ENCODE peak calls at places on chromosome 10, in ten cellular contexts. B is PC-3, K is IMR-90, L is Caco-2, A is upper lobe of right lung, D is right lobe of liver, I is esophagus squamous epithelium, Z is SK-N-SH, H is pancreas, F is heart left ventricle. R is an unnamed sample.

GRCh38 chr10:9102026-9102425 is 1047.5 kb downstream of the GATA3 start:
- DNase-seq in B (no peak), K (no peak), L (no peak), A (no peak), D (no peak), I (no peak), Z (no peak), H (no peak), F (no peak), R (no peak)

GRCh38 chr10:78212786-78213175 is 179.1 kb downstream of the RPS24 start:
- DNase-seq in B (no peak), K (no peak), L (no peak), A (no peak), D (no peak), I (no peak), Z (no peak), H (no peak), F (no peak), R (no peak)

GRCh38 chr10:44439436-44439835 is 54.5 kb upstream of the CXCL12 start:
- DNase-seq in B (no peak), K (no peak), L (no peak), A (no peak), D (no peak), I (no peak), Z (no peak), H (no peak), F (no peak), R (no peak)

GRCh38 chr10:69093933-69094332 is 6.0 kb downstream of the SRGN start:
- DNase-seq in B (peak; percentile 30), K (peak; percentile 33), L (peak; percentile 53), A (no peak), D (no peak), I (no peak), Z (no peak), H (no peak), F (no peak), R (no peak)

GRCh38 chr10:127986543-127987466 is 79.9 kb downstream of the PTPRE start:
- DNase-seq in B (no peak), K (no peak), L (no peak), A (no peak), D (no peak), I (no peak), Z (no peak), H (no peak), F (no peak), R (no peak)

GRCh38 chr10:28171468-28172235 is 131.2 kb downstream of the MPP7 start:
- DNase-seq in B (no peak), K (peak; percentile 30), L (no peak), A (no peak), D (peak; percentile 64), I (no peak), Z (no peak), H (no peak), F (no peak), R (no peak)

GRCh38 chr10:43867113-43867512 is 218.4 kb upstream of the ZNF32 start:
- DNase-seq in B (no peak), K (no peak), L (no peak), A (no peak), D (no peak), I (no peak), Z (no peak), H (no peak), F (no peak), R (no peak)

GRCh38 chr10:26367771-26368170 is 70.4 kb upstream of the APBB1IP start:
- DNase-seq in B (peak; percentile 40), K (no peak), L (peak; percentile 89), A (peak; percentile 73), D (no peak), I (no peak), Z (no peak), H (no peak), F (no peak), R (no peak)

GRCh38 chr10:77415311-77415960 is 222.2 kb downstream of the KCNMA1 start:
- DNase-seq in B (no peak), K (no peak), L (no peak), A (no peak), D (no peak), I (no peak), Z (no peak), H (peak; percentile 75), F (no peak), R (no peak)

GRCh38 chr10:49015700-49016099 is 76.1 kb upstream of the LRRC18 start:
- DNase-seq in B (no peak), K (no peak), L (no peak), A (peak; percentile 34), D (no peak), I (no peak), Z (no peak), H (no peak), F (no peak), R (peak; percentile 37)

GRCh38 chr10:95656291-95657164 is at the start of gene ALDH18A1:
- DNase-seq in B (peak; percentile 83), K (peak; percentile 89), L (peak; percentile 96), A (peak; percentile 96), D (peak; percentile 94), I (peak; percentile 57), Z (peak; percentile 95), H (peak; percentile 93), F (peak; percentile 92), R (peak; percentile 91)

GRCh38 chr10:22010973-22011408 is 7.5 kb upstream of the DNAJC1 start:
- DNase-seq in B (peak; percentile 61), K (peak; percentile 4), L (no peak), A (no peak), D (no peak), I (no peak), Z (no peak), H (no peak), F (no peak), R (no peak)

GRCh38 chr10:48389272-48389671 is 82.8 kb downstream of the MAPK8 start:
- DNase-seq in B (no peak), K (no peak), L (no peak), A (no peak), D (no peak), I (no peak), Z (no peak), H (no peak), F (no peak), R (no peak)

GRCh38 chr10:91022924-91023707 is 102.2 kb upstream of the ANKRD1 start:
- DNase-seq in B (no peak), K (no peak), L (no peak), A (no peak), D (no peak), I (no peak), Z (no peak), H (no peak), F (peak; percentile 25), R (no peak)

GRCh38 chr10:8043569-8044306 is 10.8 kb upstream of the GATA3 start:
- DNase-seq in B (no peak), K (no peak), L (no peak), A (no peak), D (no peak), I (no peak), Z (peak; percentile 25), H (no peak), F (no peak), R (peak; percentile 61)
- TF ChIP-seq CTCF in B (no peak), K (no peak), L (no peak), A (no peak), D (no peak), I (no peak), Z (no peak), H (no peak), F (no peak), R (no peak)

GRCh38 chr10:14873090-14873760 is 5.4 kb upstream of the SUV39H2 start:
- DNase-seq in B (peak; percentile 47), K (peak; percentile 73), L (no peak), A (no peak), D (no peak), I (no peak), Z (no peak), H (no peak), F (no peak), R (no peak)
- H3K36me3 ChIP-seq in B (peaks cover 3% of the 10 kb centered on the region), K (peaks cover 5% of the 10 kb centered on the region), L (no peaks in the 10 kb centered on the region), A (peaks cover 22% of the 10 kb centered on the region), D (peaks cover 16% of the 10 kb centered on the region), I (peaks cover 9% of the 10 kb centered on the region), Z (peaks cover 27% of the 10 kb centered on the region), H (no peaks in the 10 kb centered on the region), F (peaks cover 31% of the 10 kb centered on the region), R (peaks cover 6% of the 10 kb centered on the region)

GRCh38 chr10:56605043-56605442 is 244.0 kb upstream of the ZWINT start:
- DNase-seq in B (no peak), K (no peak), L (no peak), A (no peak), D (no peak), I (no peak), Z (no peak), H (no peak), F (no peak), R (no peak)

GRCh38 chr10:56606202-56606601 is 245.1 kb upstream of the ZWINT start:
- DNase-seq in B (peak; percentile 56), K (no peak), L (no peak), A (no peak), D (no peak), I (no peak), Z (no peak), H (no peak), F (no peak), R (no peak)

DNA sequence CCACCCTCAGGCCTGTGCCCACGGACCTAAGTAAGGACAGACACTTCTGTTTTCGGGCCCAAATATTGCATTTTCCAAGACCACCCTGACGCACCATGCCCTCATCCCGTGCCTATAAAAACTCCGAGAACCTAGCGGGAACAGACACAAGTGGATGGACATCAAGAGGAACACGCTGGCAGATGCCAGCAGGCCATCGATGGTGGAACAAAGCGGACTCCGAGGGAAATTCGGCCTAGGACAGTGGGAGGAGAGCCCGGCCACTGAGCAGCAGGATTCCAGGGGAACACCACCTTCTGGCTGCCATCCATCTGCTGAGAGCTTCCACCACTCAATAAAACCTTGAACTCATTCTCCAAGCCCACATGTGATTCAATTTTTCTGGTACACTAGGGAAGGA is 243.6 kb upstream of the ZWINT start:
- DNase-seq in B (no peak), K (no peak), L (no peak), A (no peak), D (no peak), I (no peak), Z (no peak), H (no peak), F (no peak), R (no peak)
- TF ChIP-seq CTCF in B (no peak), K (no peak), L (no peak), A (no peak), D (no peak), I (no peak), Z (no peak), H (no peak), F (no peak), R (no peak)

DNA sequence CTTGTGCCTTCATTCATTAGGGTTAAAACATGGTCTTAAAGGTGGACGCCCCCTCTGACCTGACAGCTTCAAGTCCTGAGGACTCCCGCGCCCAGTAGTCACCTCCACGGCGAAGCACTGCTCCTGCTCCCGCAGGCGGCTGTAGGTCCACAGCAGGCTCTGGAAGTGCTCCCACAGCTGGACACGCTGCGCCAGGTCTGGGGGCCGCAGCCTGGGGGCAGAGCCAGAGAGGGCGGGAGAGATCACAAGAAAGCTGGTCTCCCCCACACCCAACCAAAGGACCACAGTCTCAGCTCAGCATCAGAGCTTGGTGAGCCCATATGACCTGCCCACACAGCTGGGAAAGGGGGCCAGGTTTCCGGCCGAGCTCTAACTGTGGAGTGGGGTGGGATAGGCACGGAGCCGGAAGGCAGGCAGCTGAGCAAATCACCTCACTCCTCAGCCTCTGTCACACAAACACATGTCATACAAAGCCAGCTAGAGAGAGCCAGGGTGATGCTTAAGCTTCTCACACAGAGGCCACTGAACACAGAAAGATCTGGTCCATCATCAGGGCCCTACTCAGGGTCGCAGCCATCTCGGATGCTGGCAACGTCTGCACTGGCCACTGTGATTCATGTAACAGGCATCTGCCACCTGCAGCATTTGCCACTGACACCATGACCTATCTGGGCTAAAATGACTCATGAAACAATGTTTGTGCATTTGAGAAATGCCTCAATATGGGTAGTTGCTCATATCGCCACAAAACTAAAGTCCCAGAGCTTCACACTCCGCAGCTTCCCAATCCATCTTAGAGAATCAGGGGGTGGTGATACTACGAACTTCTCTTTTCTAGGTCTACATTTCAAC is 12.6 kb downstream of the HPS1 start:
- DNase-seq in B (peak; percentile 81), K (peak; percentile 84), L (no peak), A (no peak), D (no peak), I (no peak), Z (no peak), H (no peak), F (no peak), R (no peak)
- H3K36me3 ChIP-seq in B (no peaks in the 10 kb centered on the region), K (peaks cover 61% of the 10 kb centered on the region), L (peaks cover 1% of the 10 kb centered on the region), A (peaks cover 86% of the 10 kb centered on the region), D (peaks cover 65% of the 10 kb centered on the region), I (peaks cover 47% of the 10 kb centered on the region), Z (peaks cover 48% of the 10 kb centered on the region), H (peaks cover 18% of the 10 kb centered on the region), F (peaks cover 96% of the 10 kb centered on the region), R (peaks cover 56% of the 10 kb centered on the region)